ENCODE peak calls at places on chromosomes 5 and 9, in four cellular contexts. F is colonic mucosa, H is neuronal stem cell, X is neural progenitor cell. M is an unnamed sample. For H3K4me1, the result is how much of the 10 kb centered on the place peaks cover.

GRCh38 chr9:134320916-134321570 is 5.2 kb upstream of the RXRA start:
- DNase-seq in F (no peak), H (no peak), X (peak), M (no peak)

GRCh38 chr9:92489209-92489608 is 6.9 kb upstream of the ASPN start:
- DNase-seq in F (no peak), H (no peak), X (no peak), M (no peak)

GRCh38 chr5:171137768-171138540 is 171.1 kb upstream of the TLX3 start:
- DNase-seq in F (no peak), H (no peak), X (no peak), M (no peak)

GRCh38 chr5:68533571-68534051 is 318.1 kb downstream of the PIK3R1 start:
- DNase-seq in F (peak), H (no peak), X (no peak), M (no peak)

GRCh38 chr9:107635137-107635802 is 145.7 kb upstream of the KLF4 start:
- DNase-seq in F (no peak), H (no peak), X (no peak), M (no peak)

GRCh38 chr5:15452030-15452429 is 48.0 kb upstream of the FBXL7 start:
- DNase-seq in F (no peak), H (no peak), X (no peak), M (no peak)

GRCh38 chr5:150235548-150235895 is 45.7 kb downstream of the SLC6A7 start:
- DNase-seq in F (no peak), H (no peak), X (no peak), M (no peak)

GRCh38 chr9:114006155-114006550 is 71.9 kb downstream of the AMBP start:
- DNase-seq in F (peak), H (no peak), X (no peak), M (no peak)

GRCh38 chr9:93190133-93190525 is 6.2 kb downstream of the WNK2 start:
- DNase-seq in F (no peak), H (no peak), X (no peak), M (no peak)

GRCh38 chr5:108360280-108360679 is 21.6 kb downstream of the FBXL17 start:
- DNase-seq in F (no peak), H (no peak), X (no peak), M (no peak)

GRCh38 chr5:108361239-108361638 is 20.7 kb downstream of the FBXL17 start:
- DNase-seq in F (peak), H (no peak), X (no peak), M (no peak)

GRCh38 chr5:108361771-108362170 is 20.1 kb downstream of the FBXL17 start:
- DNase-seq in F (no peak), H (no peak), X (no peak), M (no peak)

GRCh38 chr5:108353087-108353486 is 28.8 kb downstream of the FBXL17 start:
- DNase-seq in F (no peak), H (no peak), X (no peak), M (no peak)

GRCh38 chr5:108356286-108356685 is 25.6 kb downstream of the FBXL17 start:
- DNase-seq in F (no peak), H (no peak), X (no peak), M (no peak)
- H3K4me1 ChIP-seq in F (under half), H (under half), X (under half), M (under half)

DNA sequence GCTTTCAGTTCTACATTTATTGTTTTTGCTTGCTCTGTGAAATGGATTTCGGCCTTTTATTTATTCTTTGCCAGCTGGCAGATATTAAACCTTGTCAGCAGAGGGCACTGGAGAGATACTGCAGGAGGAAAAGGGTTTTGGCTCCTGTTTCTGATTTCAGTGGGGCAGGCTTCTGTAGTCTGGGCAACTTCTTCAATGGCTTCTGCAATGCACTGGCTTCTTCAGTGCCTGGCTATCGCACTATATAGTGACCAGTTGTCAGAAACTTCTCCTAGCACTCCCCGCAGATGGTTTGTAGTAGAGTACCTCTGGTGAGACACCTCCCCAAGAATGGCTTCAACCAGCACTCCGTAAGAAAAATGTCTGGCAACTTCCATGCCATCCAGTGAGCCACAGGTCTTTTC is 3.2 kb upstream of the NFX1 start:
- DNase-seq in F (peak), H (no peak), X (peak), M (no peak)
- H3K9ac ChIP-seq in F (no peak), H (no peak), X (no peak), M (peak)

GRCh38 chr5:174292348-174292747 is 246.8 kb downstream of the NSG2 start:
- DNase-seq in F (no peak), H (no peak), X (no peak), M (no peak)
- H3K4me1 ChIP-seq in F (under half), H (under half), X (under half), M (under half)

DNA sequence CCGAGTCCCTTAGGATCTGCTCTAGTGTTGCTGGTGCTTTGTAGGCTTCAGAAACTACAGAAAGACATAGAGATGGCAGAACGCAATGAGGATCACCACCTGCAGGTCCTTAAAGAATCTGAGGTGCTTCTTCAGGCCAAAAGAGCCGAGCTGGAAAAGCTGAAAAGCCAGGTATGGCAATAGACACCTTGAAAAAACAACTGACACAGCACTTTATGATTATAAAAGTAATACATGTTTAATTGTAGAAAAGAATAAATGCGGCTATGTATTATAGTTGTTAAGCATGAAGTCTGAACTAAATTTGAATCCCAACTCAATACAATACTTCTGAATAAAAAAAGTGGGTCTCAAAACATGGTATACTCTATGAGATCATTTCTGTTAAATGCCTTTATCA is 43.7 kb downstream of the RAB14 start:
- DNase-seq in F (no peak), H (no peak), X (no peak), M (no peak)
- H3K9ac ChIP-seq in F (no peak), H (no peak), X (no peak), M (no peak)

GRCh38 chr9:127979333-127980055 is 1.3 kb downstream of the EEIG1 start:
- DNase-seq in F (peak), H (no peak), X (peak), M (no peak)
- H3K4me1 ChIP-seq in F (under half), H (under half), X (under half), M (under half)

GRCh38 chr5:38376404-38376803 is 118.0 kb downstream of the EGFLAM start:
- DNase-seq in F (no peak), H (no peak), X (no peak), M (no peak)

GRCh38 chr5:38380522-38380921 is 122.2 kb downstream of the EGFLAM start:
- DNase-seq in F (no peak), H (no peak), X (no peak), M (no peak)

GRCh38 chr5:38381361-38381760 is 123.0 kb downstream of the EGFLAM start:
- DNase-seq in F (no peak), H (no peak), X (no peak), M (no peak)

GRCh38 chr5:38378579-38378978 is 120.2 kb downstream of the EGFLAM start:
- DNase-seq in F (no peak), H (no peak), X (no peak), M (no peak)

GRCh38 chr5:38379360-38379827 is 121.0 kb downstream of the EGFLAM start:
- DNase-seq in F (no peak), H (peak), X (peak), M (peak)
- H3K9ac ChIP-seq in F (no peak), H (no peak), X (no peak), M (no peak)